ENCODE peak calls at places on chromosome 6, in five cellular contexts. Y is PC-3, N is GM23248, Z is HCT116, V is MM.1S. U is an unnamed sample.

GRCh38 chr6:76578746-76579145 is 506.3 kb upstream of the IMPG1 start:
- DNase-seq in Y (no peak), N (no peak), Z (no peak), V (no peak), U (no peak)

GRCh38 chr6:117441824-117442264 is 16.1 kb upstream of the ROS1 start:
- DNase-seq in Y (peak; percentile 84), N (peak; percentile 75), Z (no peak), V (no peak), U (no peak)

GRCh38 chr6:35360349-35361138 is 18.2 kb downstream of the PPARD start:
- DNase-seq in Y (peak; percentile 35), N (peak; percentile 52), Z (no peak), V (no peak), U (no peak)

GRCh38 chr6:27062755-27063154 is 184.7 kb upstream of the PRSS16 start:
- DNase-seq in Y (no peak), N (no peak), Z (no peak), V (no peak), U (no peak)

GRCh38 chr6:158772851-158773371 is 46.3 kb downstream of the EZR start:
- DNase-seq in Y (no peak), N (peak; percentile 81), Z (no peak), V (no peak), U (no peak)

GRCh38 chr6:128200789-128201188 is 299.9 kb upstream of the THEMIS start:
- DNase-seq in Y (no peak), N (no peak), Z (no peak), V (no peak), U (no peak)

GRCh38 chr6:82875573-82876185 is 190.0 kb downstream of the UBE3D start:
- DNase-seq in Y (peak; percentile 96), N (peak; percentile 90), Z (peak; percentile 85), V (no peak), U (no peak)

GRCh38 chr6:135331002-135331401 is 149.9 kb downstream of the MYB start:
- DNase-seq in Y (no peak), N (peak; percentile 29), Z (no peak), V (no peak), U (no peak)

GRCh38 chr6:116386581-116387299 is 16.0 kb downstream of the DSE start:
- DNase-seq in Y (peak; percentile 59), N (peak; percentile 76), Z (peak; percentile 49), V (no peak), U (no peak)

GRCh38 chr6:137240168-137240567 is 21.0 kb upstream of the IFNGR1 start:
- DNase-seq in Y (no peak), N (peak; percentile 91), Z (no peak), V (peak; percentile 50), U (no peak)

GRCh38 chr6:105886812-105887513 is 199.2 kb upstream of the PRDM1 start:
- DNase-seq in Y (no peak), N (peak; percentile 11), Z (no peak), V (no peak), U (no peak)

GRCh38 chr6:335146-335545 is 42.9 kb downstream of the DUSP22 start:
- DNase-seq in Y (no peak), N (no peak), Z (no peak), V (no peak), U (no peak)

GRCh38 chr6:42781546-42781810 is 374 bp upstream of the BICRAL start:
- DNase-seq in Y (no peak), N (no peak), Z (no peak), V (no peak), U (no peak)

GRCh38 chr6:127190552-127190951 is 72.1 kb downstream of the RSPO3 start:
- DNase-seq in Y (peak; percentile 41), N (peak; percentile 80), Z (peak; percentile 34), V (peak; percentile 32), U (peak; percentile 36)

GRCh38 chr6:123118811-123119210 is 122.8 kb downstream of the CLVS2 start:
- DNase-seq in Y (peak; percentile 79), N (no peak), Z (no peak), V (no peak), U (no peak)

GRCh38 chr6:55469829-55470438 is 109.1 kb downstream of the HMGCLL1 start:
- DNase-seq in Y (no peak), N (no peak), Z (no peak), V (peak; percentile 91), U (no peak)

GRCh38 chr6:146890644-146891434 is 292.1 kb downstream of the ADGB start:
- DNase-seq in Y (no peak), N (peak; percentile 11), Z (no peak), V (no peak), U (no peak)

GRCh38 chr6:63635165-63635562 is 438 bp upstream of the PHF3 start:
- DNase-seq in Y (no peak), N (no peak), Z (no peak), V (no peak), U (peak; percentile 55)

GRCh38 chr6:144582939-144583613 is 297.9 kb downstream of the UTRN start:
- DNase-seq in Y (no peak), N (peak; percentile 59), Z (no peak), V (peak; percentile 82), U (peak; percentile 27)

GRCh38 chr6:135347887-135348286 is 149.7 kb downstream of the AHI1 start:
- DNase-seq in Y (no peak), N (no peak), Z (no peak), V (no peak), U (no peak)

GRCh38 chr6:128062882-128063603 is 162.2 kb upstream of the THEMIS start:
- DNase-seq in Y (peak; percentile 26), N (peak; percentile 45), Z (no peak), V (no peak), U (no peak)

GRCh38 chr6:107827541-107827940 is 3.4 kb upstream of the SCML4 start:
- DNase-seq in Y (no peak), N (no peak), Z (no peak), V (no peak), U (no peak)

GRCh38 chr6:42279144-42279781 is 61.6 kb upstream of the MRPS10 start:
- DNase-seq in Y (peak; percentile 79), N (peak; percentile 72), Z (no peak), V (no peak), U (no peak)

GRCh38 chr6:154872605-154873004 is 122.5 kb upstream of the TIAM2 start:
- DNase-seq in Y (no peak), N (no peak), Z (no peak), V (no peak), U (peak; percentile 49)

GRCh38 chr6:157068691-157069228 is 254.6 kb downstream of the TMEM242 start:
- DNase-seq in Y (peak; percentile 52), N (no peak), Z (no peak), V (peak; percentile 48), U (no peak)

GRCh38 chr6:169035381-169036280 is 218.0 kb downstream of the THBS2 start:
- DNase-seq in Y (peak; percentile 52), N (peak; percentile 88), Z (no peak), V (no peak), U (no peak)

GRCh38 chr6:73523434-73524123 is 2.7 kb upstream of the EEF1A1 start:
- DNase-seq in Y (peak; percentile 73), N (peak; percentile 67), Z (peak; percentile 76), V (peak; percentile 79), U (no peak)

GRCh38 chr6:129235167-129236072 is 352.5 kb downstream of the LAMA2 start:
- DNase-seq in Y (no peak), N (peak; percentile 8), Z (no peak), V (peak; percentile 8), U (no peak)

GRCh38 chr6:138371720-138372119 is 6.0 kb upstream of the SMIM28 start:
- DNase-seq in Y (peak; percentile 5), N (no peak), Z (no peak), V (no peak), U (no peak)

GRCh38 chr6:169789146-169789943 is 37.9 kb downstream of the ERMARD start:
- DNase-seq in Y (no peak), N (no peak), Z (no peak), V (no peak), U (no peak)

GRCh38 chr6:90319044-90319443 is 22.4 kb upstream of the BACH2 start:
- DNase-seq in Y (no peak), N (peak; percentile 49), Z (no peak), V (no peak), U (no peak)

GRCh38 chr6:158628542-158628941 is 16.0 kb downstream of the DYNLT1 start:
- DNase-seq in Y (no peak), N (no peak), Z (no peak), V (no peak), U (no peak)

GRCh38 chr6:79377830-79378460 is 143.5 kb upstream of the HMGN3 start:
- DNase-seq in Y (peak; percentile 46), N (no peak), Z (no peak), V (peak; percentile 23), U (no peak)

DNA sequence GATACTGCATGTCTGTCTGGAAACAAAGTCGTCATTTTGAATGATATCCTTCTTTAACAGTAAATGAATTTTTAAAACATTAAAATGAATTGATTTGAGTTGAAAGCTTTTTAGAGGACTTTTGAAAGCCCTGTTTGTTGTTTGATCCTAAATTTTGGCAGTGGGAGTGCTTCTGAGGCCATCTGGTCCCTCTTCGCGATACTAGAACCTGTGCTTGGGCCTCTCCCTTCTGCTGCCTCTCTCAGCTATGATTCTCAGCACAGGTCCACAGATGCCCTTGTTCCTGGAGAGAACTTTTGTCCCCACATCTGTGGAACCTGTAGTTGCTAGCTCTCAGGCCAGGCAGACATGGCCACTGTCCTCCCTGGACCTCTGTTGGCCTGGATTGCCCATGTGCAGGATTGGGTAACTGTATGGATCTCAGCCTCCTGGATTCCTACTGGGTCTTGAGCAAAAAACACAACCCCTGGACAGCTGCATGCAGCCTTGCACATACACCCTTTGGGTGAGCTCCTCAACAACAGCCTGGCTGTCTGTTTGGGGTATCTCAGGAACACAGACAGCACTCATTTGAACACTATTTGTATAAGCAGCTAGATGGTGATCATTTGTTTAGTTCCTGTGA is 21.9 kb downstream of the UST start:
- DNase-seq in Y (no peak), N (no peak), Z (no peak), V (no peak), U (no peak)
- H3K9ac ChIP-seq in Y (no peak overlapping the region), N (no peak overlapping the region), Z (no peak overlapping the region), V (no peak overlapping the region), U (no peak overlapping the region)

GRCh38 chr6:33008944-33009861 is at the start of gene HLA-DOA:
- DNase-seq in Y (no peak), N (peak; percentile 23), Z (peak; percentile 28), V (no peak), U (peak; percentile 90)
- TF ChIP-seq EZH2 in Y (no peak), N (no peak), Z (no peak), V (no peak), U (no peak)

GRCh38 chr6:52416629-52417151 is 3.5 kb upstream of the EFHC1 start:
- DNase-seq in Y (peak; percentile 90), N (peak; percentile 80), Z (peak; percentile 77), V (peak; percentile 75), U (peak; percentile 56)
- TF ChIP-seq EZH2phosphoT487 in Y (no peak), N (no peak), Z (no peak), V (no peak), U (no peak)

DNA sequence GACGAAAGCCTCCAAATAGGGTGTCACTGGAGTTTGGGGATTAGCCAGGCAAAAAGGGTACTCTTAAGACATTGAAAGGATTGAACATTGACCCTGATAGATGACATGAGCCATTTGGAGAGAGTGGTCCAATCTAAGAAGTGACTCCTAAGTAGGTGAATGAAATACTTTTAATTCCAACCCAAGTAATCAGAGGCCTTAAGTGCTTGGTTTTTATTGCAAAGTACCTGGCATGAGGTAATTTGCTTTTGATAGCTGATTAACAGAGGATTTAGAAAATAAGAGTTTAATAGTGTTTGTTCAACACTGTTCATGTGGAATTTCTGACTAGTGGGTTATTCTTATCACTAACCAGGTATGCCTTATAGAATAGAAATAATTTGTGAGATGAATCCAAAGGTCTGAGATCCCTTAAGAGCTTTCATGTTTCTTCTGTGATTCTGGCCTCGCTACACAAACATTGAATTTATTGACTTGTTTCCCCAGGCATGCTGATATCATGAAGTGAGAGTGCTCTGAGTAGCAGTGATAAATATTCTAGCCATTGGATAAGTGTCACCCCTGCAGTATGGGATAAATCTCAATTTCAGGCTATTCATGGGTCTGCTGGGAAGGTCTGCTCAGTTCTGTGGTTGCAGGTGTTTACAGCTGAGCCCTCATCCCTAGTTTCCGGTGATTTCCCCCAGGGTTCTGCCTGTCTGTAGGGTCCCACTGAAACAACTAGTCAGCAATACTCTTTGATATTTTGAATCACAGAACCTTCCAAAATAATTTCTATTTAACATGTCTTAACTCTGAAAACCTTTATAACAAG is 6.6 kb downstream of the NCOA7 start:
- DNase-seq in Y (no peak), N (no peak), Z (no peak), V (no peak), U (no peak)
- H3K9ac ChIP-seq in Y (no peak overlapping the region), N (no peak overlapping the region), Z (no peak overlapping the region), V (no peak overlapping the region), U (no peak overlapping the region)

U was measured in neural progenitor cell.